ENCODE peak calls at places on chromosomes 16 and 17, in ten cellular contexts. H, E, S, L, U, W, M, D, P and X are unnamed samples.

GRCh38 chr17:2690165-2691068 is 21.1 kb downstream of the CLUH start:
- DNase-seq in W (no peak), M (no peak), S (peak), E (no peak), P (no peak), U (no peak), H (no peak), L (no peak), D (peak), X (peak)

GRCh38 chr16:68696514-68696913 is 40.6 kb upstream of the CDH1 start:
- DNase-seq in M (no peak), E (no peak), P (no peak), U (no peak), W (no peak), D (no peak), S (no peak), H (no peak), L (no peak), X (no peak)

GRCh38 chr16:79278506-79278905 is 322.0 kb downstream of the MAF start:
- DNase-seq in U (no peak), L (peak), D (no peak), S (no peak), E (no peak), W (no peak), M (no peak), P (no peak), H (no peak), X (no peak)

GRCh38 chr16:19167710-19168172 is 299 bp upstream of the SYT17 start:
- DNase-seq in S (peak), P (peak), U (peak), H (peak), M (peak), L (peak), W (no peak), D (peak), E (peak), X (peak)

GRCh38 chr17:310111-311010 is 42.2 kb downstream of the RPH3AL start:
- DNase-seq in M (no peak), S (no peak), W (no peak), L (no peak), E (no peak), U (no peak), D (peak), H (no peak), P (no peak), X (no peak)

GRCh38 chr17:49494937-49495841 is at the start of gene NGFR:
- DNase-seq in W (peak), U (no peak), E (no peak), S (peak), H (peak), M (no peak), P (no peak), D (peak), L (peak), X (peak)

GRCh38 chr17:2054740-2055493 is at the start of gene HIC1:
- DNase-seq in E (peak), W (peak), U (peak), M (peak), S (peak), D (peak), L (peak), P (peak), H (peak), X (peak)

GRCh38 chr17:79979841-79980215 is 55.8 kb downstream of the TBC1D16 start:
- DNase-seq in H (no peak), W (no peak), S (no peak), L (no peak), P (no peak), M (no peak), E (no peak), U (peak), D (no peak), X (no peak)

GRCh38 chr17:81179861-81180260 is 13.8 kb upstream of the AATK start:
- DNase-seq in W (no peak), H (no peak), P (no peak), D (no peak), L (no peak), E (no peak), S (no peak), U (no peak), M (no peak), X (no peak)

GRCh38 chr16:12327971-12328726 is 351.6 kb downstream of the SNX29 start:
- DNase-seq in U (no peak), H (no peak), S (no peak), D (no peak), P (no peak), L (no peak), M (no peak), E (no peak), W (no peak), X (no peak)

GRCh38 chr17:43877451-43878155 is 29.7 kb downstream of the MPP2 start:
- DNase-seq in W (no peak), U (no peak), H (no peak), L (no peak), M (no peak), S (no peak), E (no peak), P (no peak), D (no peak), X (no peak)

GRCh38 chr16:4089251-4089810 is 26.9 kb downstream of the ADCY9 start:
- DNase-seq in H (no peak), D (no peak), M (no peak), L (no peak), S (no peak), P (no peak), E (no peak), W (no peak), U (no peak), X (no peak)

GRCh38 chr17:46007461-46007965 is 8.5 kb downstream of the STH start:
- DNase-seq in H (no peak), D (no peak), U (no peak), E (no peak), W (no peak), M (no peak), S (no peak), L (no peak), P (no peak), X (no peak)

GRCh38 chr17:82240506-82241182 is 11.8 kb downstream of the SLC16A3 start:
- DNase-seq in M (no peak), L (no peak), E (no peak), U (no peak), S (no peak), D (no peak), P (no peak), H (no peak), W (no peak), X (no peak)

GRCh38 chr16:89370601-89371000 is 119.8 kb downstream of the ANKRD11 start:
- DNase-seq in H (no peak), M (no peak), E (no peak), U (no peak), S (no peak), W (no peak), D (no peak), P (no peak), L (no peak), X (no peak)

GRCh38 chr17:42311240-42312034 is 23.1 kb downstream of the STAT5A start:
- DNase-seq in S (peak), P (no peak), W (peak), H (no peak), D (peak), U (peak), M (peak), E (peak), L (no peak), X (no peak)

GRCh38 chr17:78960945-78961344 is 18.8 kb downstream of the LGALS3BP start:
- DNase-seq in P (no peak), H (no peak), W (no peak), L (no peak), S (no peak), U (no peak), M (peak), E (peak), D (peak), X (no peak)

GRCh38 chr17:8726951-8727555 is 17.6 kb downstream of the CCDC42 start:
- DNase-seq in U (no peak), D (peak), L (no peak), S (peak), E (peak), W (no peak), H (no peak), P (no peak), M (no peak), X (no peak)

GRCh38 chr17:40301315-40301714 is 7.7 kb upstream of the RARA start:
- DNase-seq in M (peak), P (no peak), H (no peak), L (no peak), S (no peak), U (no peak), E (no peak), D (no peak), W (no peak), X (no peak)

GRCh38 chr17:65055280-65055707 is 1.2 kb downstream of the GNA13 start:
- DNase-seq in P (no peak), D (no peak), H (no peak), U (no peak), S (no peak), L (no peak), E (no peak), M (no peak), W (no peak), X (no peak)

GRCh38 chr16:86934581-86935322 is 356.4 kb downstream of the FOXL1 start:
- DNase-seq in W (no peak), P (no peak), D (no peak), E (no peak), L (no peak), U (no peak), H (no peak), M (no peak), S (no peak), X (no peak)

GRCh38 chr17:57481901-57482300 is 225.6 kb downstream of the MSI2 start:
- DNase-seq in W (no peak), P (no peak), D (no peak), L (no peak), H (no peak), S (no peak), M (no peak), U (peak), E (peak), X (no peak)

GRCh38 chr17:38667787-38668122 is 7.0 kb downstream of the EPOP start:
- DNase-seq in W (no peak), L (no peak), P (no peak), U (no peak), M (no peak), D (no peak), S (no peak), H (no peak), E (no peak), X (no peak)

GRCh38 chr17:79114455-79115301 is 40.1 kb downstream of the ENGASE start:
- DNase-seq in W (no peak), D (peak), P (no peak), E (peak), U (no peak), H (no peak), M (peak), S (peak), L (no peak), X (peak)

GRCh38 chr17:74790206-74791066 is 14.3 kb upstream of the NAT9 start:
- DNase-seq in M (no peak), P (no peak), U (no peak), H (no peak), D (no peak), W (no peak), S (no peak), L (no peak), E (no peak), X (no peak)

GRCh38 chr16:30526137-30526822 is at the start of gene ZNF768:
- DNase-seq in L (no peak), M (no peak), P (peak), D (peak), W (no peak), U (no peak), H (peak), E (peak), S (peak), X (peak)

GRCh38 chr16:30030011-30030685 is 923 bp downstream of the TLCD3B start:
- DNase-seq in S (no peak), E (no peak), L (no peak), M (no peak), H (no peak), D (no peak), W (no peak), U (no peak), P (no peak), X (no peak)

GRCh38 chr17:81601525-81602120 is 35.3 kb downstream of the NPLOC4 start:
- DNase-seq in H (peak), W (peak), P (peak), E (peak), D (no peak), M (peak), L (no peak), U (no peak), S (no peak), X (peak)

GRCh38 chr16:10936585-10936984 is 5.7 kb downstream of the DEXI start:
- DNase-seq in H (no peak), W (no peak), U (no peak), L (no peak), P (no peak), M (no peak), S (no peak), E (no peak), D (no peak), X (no peak)

GRCh38 chr17:2321399-2321798 is 14.9 kb downstream of the TSR1 start:
- DNase-seq in E (no peak), P (no peak), W (no peak), H (no peak), U (no peak), S (no peak), L (no peak), M (no peak), D (no peak), X (no peak)

GRCh38 chr17:8189041-8189710 is 804 bp downstream of the BORCS6 start:
- DNase-seq in M (peak), W (no peak), S (peak), U (no peak), D (peak), P (peak), H (peak), E (peak), L (no peak), X (no peak)

GRCh38 chr17:33521784-33522183 is 228.7 kb upstream of the ASIC2 start:
- DNase-seq in W (no peak), U (no peak), L (no peak), S (no peak), E (no peak), D (no peak), H (peak), P (no peak), M (no peak), X (peak)

GRCh38 chr17:5861849-5862248 is 208.3 kb upstream of the WSCD1 start:
- DNase-seq in H (no peak), S (no peak), E (no peak), D (no peak), W (no peak), L (no peak), M (no peak), P (no peak), U (no peak), X (no peak)

GRCh38 chr17:59427425-59427921 is 96.0 kb downstream of the YPEL2 start:
- DNase-seq in H (peak), W (no peak), U (no peak), E (peak), D (no peak), L (peak), P (peak), S (no peak), M (no peak), X (no peak)

GRCh38 chr16:10871157-10871991 is 5.6 kb upstream of the CIITA start:
- DNase-seq in E (peak), L (peak), H (no peak), M (peak), D (peak), P (peak), U (no peak), W (peak), S (peak), X (no peak)

GRCh38 chr16:10813123-10813455 is 5.5 kb downstream of the TVP23A start:
- DNase-seq in D (no peak), P (no peak), W (no peak), H (no peak), E (no peak), M (no peak), U (no peak), L (no peak), S (no peak), X (no peak)